ENCODE peak calls at places on chromosomes 2 and 18, in eight cellular contexts. H is GM12878, Y is A549, Q is K562, C is HCT116, B is HepG2, S is NB4, I is H1. X is an unnamed sample.

GRCh38 chr2:191804711-191805230 is 42.1 kb downstream of the CAVIN2 start:
- DNase-seq in B (no peak), C (no peak), S (no peak), I (no peak), Y (no peak), Q (no peak), H (no peak), X (no peak)

GRCh38 chr18:66894851-66895250 is 291.0 kb upstream of the CDH19 start:
- DNase-seq in B (no peak), I (no peak), Q (no peak), Y (no peak), S (no peak), C (no peak), H (no peak), X (no peak)

GRCh38 chr2:7012141-7012809 is 95.1 kb downstream of the RNF144A start:
- DNase-seq in Q (no peak), B (no peak), Y (no peak), H (no peak), I (no peak), C (no peak), S (peak), X (no peak)

GRCh38 chr2:179857236-179857635 is 4.2 kb downstream of the ZNF385B start:
- DNase-seq in Y (no peak), I (no peak), Q (no peak), C (no peak), S (no peak), B (no peak), H (no peak), X (no peak)

GRCh38 chr18:58640428-58640805 is 11.5 kb upstream of the ALPK2 start:
- DNase-seq in I (no peak), S (no peak), C (no peak), B (no peak), Y (no peak), H (no peak), Q (no peak), X (no peak)

GRCh38 chr2:185144159-185144919 is 546.0 kb downstream of the ZNF804A start:
- DNase-seq in H (no peak), I (no peak), C (no peak), B (no peak), S (no peak), Q (no peak), Y (no peak), X (no peak)

GRCh38 chr2:199405241-199405640 is 52.5 kb downstream of the SATB2 start:
- DNase-seq in C (peak), Y (peak), Q (peak), S (peak), H (no peak), I (no peak), B (peak), X (peak)

GRCh38 chr18:10422731-10423130 is 31.7 kb upstream of the APCDD1 start:
- DNase-seq in B (no peak), I (no peak), Y (no peak), C (no peak), H (no peak), Q (no peak), S (no peak), X (no peak)

GRCh38 chr2:72031346-72032115 is 116.1 kb downstream of the CYP26B1 start:
- DNase-seq in H (no peak), C (no peak), Y (no peak), I (peak), B (no peak), Q (no peak), S (no peak), X (no peak)

GRCh38 chr2:127423476-127423840 is 5.2 kb downstream of the PROC start:
- DNase-seq in I (peak), C (no peak), Q (no peak), H (no peak), Y (no peak), B (no peak), S (peak), X (no peak)

GRCh38 chr2:101781326-101781725 is 83.8 kb downstream of the MAP4K4 start:
- DNase-seq in C (no peak), Q (peak), Y (no peak), I (no peak), B (no peak), S (peak), H (no peak), X (no peak)

GRCh38 chr2:157441072-157441454 is 2.8 kb downstream of the CYTIP start:
- DNase-seq in I (no peak), Y (no peak), Q (no peak), S (no peak), C (no peak), H (no peak), B (no peak), X (peak)

GRCh38 chr2:19369341-19369955 is 11.0 kb upstream of the OSR1 start:
- DNase-seq in B (peak), S (no peak), Q (no peak), C (peak), Y (peak), I (no peak), H (no peak), X (no peak)

GRCh38 chr18:58806826-58807714 is 57.6 kb upstream of the ZNF532 start:
- DNase-seq in Q (no peak), I (no peak), B (no peak), S (no peak), H (peak), C (no peak), Y (no peak), X (no peak)

GRCh38 chr2:67760995-67761394 is 301.8 kb downstream of the C1D start:
- DNase-seq in B (no peak), I (no peak), H (no peak), Q (no peak), S (no peak), C (no peak), Y (no peak), X (no peak)

GRCh38 chr2:37232131-37232933 is 874 bp downstream of the NDUFAF7 start:
- DNase-seq in H (no peak), C (no peak), Q (peak), B (peak), S (peak), Y (peak), I (no peak), X (no peak)

GRCh38 chr2:44934521-44934961 is 7.0 kb upstream of the SIX3 start:
- DNase-seq in I (peak), B (no peak), Q (no peak), S (peak), C (no peak), H (no peak), Y (no peak), X (no peak)

GRCh38 chr18:13175754-13176210 is 42.8 kb upstream of the LDLRAD4 start:
- DNase-seq in Q (no peak), B (peak), H (peak), C (no peak), S (no peak), Y (peak), I (no peak), X (peak)

GRCh38 chr2:101638156-101638809 is 59.2 kb upstream of the MAP4K4 start:
- DNase-seq in B (no peak), Q (no peak), S (no peak), H (no peak), Y (no peak), C (no peak), I (no peak), X (no peak)

GRCh38 chr18:44855681-44856080 is 175.0 kb downstream of the SETBP1 start:
- DNase-seq in S (no peak), H (no peak), I (no peak), B (no peak), C (no peak), Y (no peak), Q (no peak), X (no peak)

GRCh38 chr2:11656671-11657101 is 13.3 kb downstream of the NTSR2 start:
- DNase-seq in C (no peak), S (no peak), B (no peak), I (no peak), Y (no peak), Q (peak), H (no peak), X (no peak)

GRCh38 chr2:142130111-142131015 is 453 bp downstream of the LRP1B start:
- DNase-seq in H (no peak), Q (no peak), Y (peak), I (peak), C (peak), B (peak), S (no peak), X (peak)

GRCh38 chr2:7845332-7845731 is 836.5 kb upstream of the ID2 start:
- DNase-seq in Y (no peak), S (peak), I (no peak), H (no peak), C (no peak), B (peak), Q (no peak), X (no peak)

GRCh38 chr2:46518848-46519247 is 39.5 kb downstream of the TMEM247 start:
- DNase-seq in C (no peak), Y (no peak), S (no peak), B (no peak), I (no peak), Q (no peak), H (no peak), X (no peak)

GRCh38 chr18:67104700-67105284 is 411.7 kb downstream of the DSEL start:
- DNase-seq in H (no peak), I (peak), Q (peak), Y (peak), B (peak), S (peak), C (no peak), X (peak)

GRCh38 chr2:69483696-69484095 is 46.5 kb upstream of the NFU1 start:
- DNase-seq in S (no peak), I (no peak), C (no peak), H (no peak), B (peak), Q (no peak), Y (peak), X (peak)

GRCh38 chr18:68865021-68865420 is 67.1 kb downstream of the CCDC102B start:
- DNase-seq in H (no peak), C (no peak), S (no peak), Q (no peak), I (no peak), Y (no peak), B (no peak), X (no peak)

DNA sequence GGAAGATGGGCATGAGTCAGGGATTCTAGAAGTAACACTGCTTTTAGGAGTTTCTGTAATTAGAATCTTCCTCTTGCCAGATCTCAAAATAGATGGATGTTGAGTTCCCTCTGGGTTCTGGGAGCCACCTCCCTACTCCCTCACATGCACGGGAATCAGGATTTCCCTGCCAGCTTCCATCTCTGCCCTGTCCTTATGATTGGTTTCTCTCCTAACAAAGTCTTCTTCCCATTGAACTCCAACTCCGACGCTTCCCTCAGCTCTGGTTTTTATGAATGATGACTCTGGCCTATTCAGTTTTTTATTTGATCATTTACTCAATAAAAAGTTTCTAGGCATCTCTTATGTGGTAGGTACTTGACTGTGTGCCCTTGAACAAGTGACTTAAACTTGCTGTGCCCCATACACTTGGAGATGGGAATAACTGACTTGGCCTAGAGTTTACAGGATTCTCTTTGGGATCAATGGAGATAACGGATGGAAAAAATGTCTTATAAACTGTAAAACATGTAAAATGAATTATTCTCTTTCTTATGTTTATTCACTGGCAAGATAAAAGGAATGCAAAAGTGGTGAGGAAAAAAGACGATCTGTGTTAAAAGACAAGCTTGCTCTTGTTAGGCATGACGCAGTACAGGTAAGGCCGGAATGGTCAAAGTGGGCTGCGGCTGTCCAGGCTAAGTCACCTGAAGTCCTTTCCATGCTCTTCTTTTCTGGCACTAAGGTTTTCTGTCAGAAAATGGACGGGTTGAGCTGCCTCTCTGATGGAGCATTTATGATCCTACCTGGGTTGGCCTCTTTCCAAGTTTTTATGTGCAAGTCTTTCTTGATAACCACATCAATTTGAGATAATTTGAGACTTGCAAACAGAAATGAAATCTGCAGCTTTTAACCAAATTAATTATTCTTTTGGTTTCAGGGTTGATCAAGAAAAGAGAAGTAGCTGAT is 199.6 kb downstream of the MYCN start:
- DNase-seq in C (no peak), Q (no peak), S (no peak), H (no peak), B (no peak), I (peak), Y (no peak), X (no peak)
- TF ChIP-seq MAX in C (no peak), Q (no peak), S (no peak), H (no peak), B (no peak), I (no peak), Y (no peak), X (no peak)

DNA sequence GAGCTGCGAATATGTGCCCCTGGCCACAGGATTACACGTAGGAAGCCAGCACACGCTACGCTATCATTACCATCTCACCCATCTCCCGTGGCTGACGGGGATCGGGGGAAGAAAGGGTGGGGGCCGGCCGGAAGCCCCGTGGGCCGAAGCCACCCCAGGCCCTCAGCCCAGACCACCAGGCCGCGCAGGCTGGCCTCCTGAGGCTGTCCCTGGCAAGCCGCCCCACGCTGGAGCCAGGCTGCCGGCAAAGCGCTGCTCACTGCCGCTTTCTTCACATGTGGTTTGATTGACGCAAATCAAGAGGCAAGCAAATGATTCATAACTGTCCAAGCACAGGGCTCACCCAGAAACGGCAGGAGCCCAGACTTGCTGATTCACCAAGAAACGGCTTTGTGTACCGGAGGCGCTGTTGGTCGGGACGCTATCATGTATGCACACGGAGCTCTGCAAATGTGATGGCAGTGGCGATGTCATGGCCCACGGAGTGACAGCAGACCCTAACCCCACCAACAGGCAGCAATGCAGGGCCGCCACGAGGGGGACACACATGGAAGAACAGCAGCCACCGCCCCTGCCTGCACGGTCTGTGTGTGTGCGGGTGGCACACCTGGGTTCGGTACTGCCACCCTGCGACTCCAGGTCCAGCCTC is 125.7 kb downstream of the HDAC4 start:
- DNase-seq in I (no peak), Q (peak), B (no peak), Y (peak), S (peak), C (peak), H (no peak), X (no peak)
- TF ChIP-seq POLR2A in I (no peak), Q (no peak), B (no peak), Y (peak), S (peak), C (no peak), H (no peak), X (no peak)

GRCh38 chr2:119836455-119837142 is 76.9 kb downstream of the PTPN4 start:
- DNase-seq in S (no peak), I (no peak), Q (no peak), Y (no peak), H (no peak), C (no peak), B (no peak), X (no peak)

GRCh38 chr2:119838179-119838578 is 78.5 kb downstream of the PTPN4 start:
- DNase-seq in C (no peak), I (no peak), B (no peak), H (no peak), Q (no peak), Y (no peak), S (no peak), X (no peak)

GRCh38 chr2:119837350-119837749 is 77.6 kb downstream of the PTPN4 start:
- DNase-seq in H (no peak), S (no peak), Q (no peak), I (no peak), C (no peak), Y (no peak), B (peak), X (no peak)

GRCh38 chr2:119841550-119841949 is 81.8 kb downstream of the PTPN4 start:
- DNase-seq in H (no peak), Q (no peak), S (no peak), C (no peak), Y (no peak), B (peak), I (no peak), X (no peak)

DNA sequence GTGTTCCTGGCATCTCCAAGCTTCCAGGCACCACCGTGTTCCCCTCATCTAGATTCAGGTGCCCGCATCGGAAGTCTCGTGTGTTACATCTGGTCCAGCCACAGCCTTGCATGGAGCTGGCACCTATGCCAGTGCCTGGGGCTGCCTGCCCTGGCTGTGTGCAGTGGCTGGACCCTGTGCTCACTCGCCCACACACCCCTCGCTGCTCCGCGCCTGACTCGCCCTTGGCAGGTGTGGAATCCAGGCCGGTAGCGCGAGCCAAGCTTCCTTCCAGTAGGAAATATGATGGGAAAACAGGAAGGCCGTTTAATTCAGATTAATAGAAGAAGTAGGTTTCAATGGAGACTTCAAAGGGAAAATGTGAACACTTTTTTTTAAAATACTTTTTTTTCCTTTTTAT is 78.0 kb downstream of the PTPN4 start:
- DNase-seq in C (no peak), Y (no peak), H (no peak), S (no peak), I (no peak), Q (no peak), B (no peak), X (no peak)
- TF ChIP-seq MAX in C (no peak), Y (no peak), H (no peak), S (no peak), I (no peak), Q (no peak), B (no peak), X (no peak)

DNA sequence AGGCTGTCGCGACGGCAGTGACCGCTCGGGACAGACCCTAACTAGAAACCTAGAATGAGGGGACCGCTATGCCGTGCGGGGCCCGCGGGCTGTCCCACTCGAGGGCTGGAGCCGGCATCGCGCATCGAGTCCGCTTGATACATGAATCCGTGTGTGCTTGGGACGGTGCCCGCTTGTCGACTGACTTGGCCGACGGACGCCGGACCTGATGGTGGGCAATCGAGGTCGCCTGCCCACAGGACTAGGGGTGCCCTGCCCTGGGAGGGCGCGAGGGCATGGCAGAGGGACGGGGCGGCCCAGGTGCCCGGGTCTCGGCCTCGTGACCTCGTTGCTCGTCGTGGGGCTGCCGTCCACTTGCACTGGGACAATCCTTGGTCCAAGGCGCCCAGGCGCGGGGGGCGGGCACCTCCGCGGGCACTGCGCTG is 688 bp upstream of the PTMA start:
- DNase-seq in S (peak), H (no peak), C (peak), B (no peak), Q (peak), Y (peak), I (peak), X (peak)
- TF ChIP-seq POLR2A in S (no peak), H (no peak), C (peak), B (no peak), Q (no peak), Y (peak), I (no peak), X (no peak)

GRCh38 chr2:234983011-234983726 is 31.4 kb downstream of the SH3BP4 start:
- DNase-seq in B (no peak), C (no peak), Q (no peak), Y (no peak), I (no peak), S (no peak), H (no peak), X (no peak)
- TF ChIP-seq MAX in B (no peak), C (no peak), Q (no peak), Y (no peak), I (no peak), S (no peak), H (no peak), X (no peak)

GRCh38 chr2:60756097-60757087 is at the start of gene PAPOLG:
- DNase-seq in H (peak), B (peak), Y (peak), I (peak), Q (peak), C (peak), S (peak), X (peak)
- TF ChIP-seq POLR2A in H (peak), B (peak), Y (peak), I (peak), Q (peak), C (peak), S (peak), X (peak)

GRCh38 chr2:207974214-207974600 is 51.1 kb downstream of the PLEKHM3 start:
- DNase-seq in H (no peak), B (no peak), C (no peak), Q (no peak), S (peak), I (no peak), Y (peak), X (no peak)
- TF ChIP-seq MAX in H (no peak), B (no peak), C (no peak), Q (no peak), S (peak), I (no peak), Y (no peak), X (no peak)

GRCh38 chr2:216802516-216803265 is 57.2 kb downstream of the TNP1 start:
- DNase-seq in C (no peak), Q (no peak), H (no peak), S (no peak), Y (no peak), B (no peak), I (no peak), X (no peak)
- TF ChIP-seq POLR2A in C (no peak), Q (no peak), H (no peak), S (no peak), Y (no peak), B (no peak), I (no peak), X (no peak)